ENCODE peak calls at places on chromosome 4, in nine cellular contexts. H is A673, Q is glutamatergic neuron, X is A549, R is tibial artery, O is mesothelial cell of epicardium, J is HFF-Myc, B is mucosa of descending colon, Y is kidney epithelial cell. C is an unnamed sample.

GRCh38 chr4:24285759-24286158 is 298.6 kb downstream of the DHX15 start:
- DNase-seq in H (no peak), Q (no peak), X (no peak), R (no peak), O (no peak), J (no peak), B (no peak), Y (no peak), C (no peak)

GRCh38 chr4:6942238-6942800 is 32.7 kb downstream of the TBC1D14 start:
- DNase-seq in H (peak; percentile 39), Q (no peak), X (peak; percentile 55), R (no peak), O (no peak), J (peak; percentile 71), B (no peak), Y (peak; percentile 89), C (peak; percentile 94)

GRCh38 chr4:13322681-13323101 is 161.4 kb downstream of the RAB28 start:
- DNase-seq in H (peak; percentile 27), Q (no peak), X (no peak), R (no peak), O (no peak), J (peak; percentile 70), B (no peak), Y (no peak), C (peak; percentile 88)

GRCh38 chr4:173527103-173527876 is 2.7 kb downstream of the HAND2 start:
- DNase-seq in H (no peak), Q (peak; percentile 36), X (no peak), R (no peak), O (peak; percentile 46), J (no peak), B (no peak), Y (no peak), C (no peak)

GRCh38 chr4:4914059-4914820 is 54.8 kb downstream of the MSX1 start:
- DNase-seq in H (no peak), Q (no peak), X (no peak), R (no peak), O (no peak), J (no peak), B (no peak), Y (no peak), C (no peak)

GRCh38 chr4:6372649-6373525 is 99.5 kb downstream of the PPP2R2C start:
- DNase-seq in H (peak; percentile 30), Q (no peak), X (peak; percentile 47), R (no peak), O (no peak), J (no peak), B (peak; percentile 43), Y (no peak), C (no peak)

GRCh38 chr4:112318239-112319142 is 21.3 kb downstream of the ALPK1 start:
- DNase-seq in H (no peak), Q (no peak), X (no peak), R (no peak), O (no peak), J (no peak), B (no peak), Y (no peak), C (no peak)

GRCh38 chr4:169927280-169927679 is 98.9 kb downstream of the MFAP3L start:
- DNase-seq in H (no peak), Q (no peak), X (no peak), R (no peak), O (no peak), J (no peak), B (no peak), Y (no peak), C (no peak)

GRCh38 chr4:167713756-167714155 is 378.6 kb upstream of the ANXA10 start:
- DNase-seq in H (no peak), Q (no peak), X (no peak), R (no peak), O (no peak), J (no peak), B (no peak), Y (no peak), C (no peak)

GRCh38 chr4:76354517-76355473 is 48.3 kb downstream of the STBD1 start:
- DNase-seq in H (peak; percentile 25), Q (no peak), X (no peak), R (no peak), O (no peak), J (no peak), B (peak; percentile 14), Y (no peak), C (no peak)

GRCh38 chr4:653080-653821 is 20.8 kb downstream of the ATP5ME start:
- DNase-seq in H (no peak), Q (no peak), X (no peak), R (no peak), O (no peak), J (no peak), B (no peak), Y (no peak), C (no peak)

GRCh38 chr4:156968479-156968984 is 3.1 kb downstream of the PDGFC start:
- DNase-seq in H (peak; percentile 90), Q (peak; percentile 58), X (peak; percentile 67), R (peak; percentile 73), O (peak; percentile 69), J (peak; percentile 77), B (peak; percentile 85), Y (peak; percentile 67), C (no peak)

GRCh38 chr4:98642991-98643426 is 15.4 kb downstream of the TSPAN5 start:
- DNase-seq in H (no peak), Q (no peak), X (peak; percentile 71), R (no peak), O (no peak), J (no peak), B (peak; percentile 17), Y (no peak), C (no peak)

GRCh38 chr4:30754021-30754420 is 33.9 kb downstream of the PCDH7 start:
- DNase-seq in H (peak; percentile 29), Q (no peak), X (no peak), R (no peak), O (no peak), J (no peak), B (no peak), Y (peak; percentile 12), C (no peak)

GRCh38 chr4:185634066-185634652 is 98.9 kb upstream of the PDLIM3 start:
- DNase-seq in H (peak; percentile 19), Q (no peak), X (peak; percentile 31), R (no peak), O (no peak), J (peak; percentile 21), B (peak; percentile 36), Y (no peak), C (no peak)

GRCh38 chr4:17787315-17787714 is 5.9 kb upstream of the FAM184B start:
- DNase-seq in H (no peak), Q (no peak), X (no peak), R (no peak), O (no peak), J (no peak), B (no peak), Y (peak; percentile 39), C (no peak)

GRCh38 chr4:185210102-185210981 is 944 bp downstream of the SNX25 start:
- DNase-seq in H (peak; percentile 59), Q (peak; percentile 66), X (peak; percentile 42), R (peak; percentile 54), O (peak; percentile 67), J (no peak), B (peak; percentile 58), Y (no peak), C (no peak)

GRCh38 chr4:8303081-8303480 is 33.5 kb downstream of the HTRA3 start:
- DNase-seq in H (no peak), Q (no peak), X (no peak), R (peak; percentile 16), O (no peak), J (no peak), B (no peak), Y (no peak), C (no peak)

GRCh38 chr4:99352602-99353580 is at the start of gene ADH1C:
- DNase-seq in H (no peak), Q (no peak), X (no peak), R (no peak), O (no peak), J (no peak), B (peak; percentile 80), Y (no peak), C (no peak)

GRCh38 chr4:25704516-25704915 is 48.9 kb downstream of the SLC34A2 start:
- DNase-seq in H (peak; percentile 30), Q (no peak), X (no peak), R (no peak), O (no peak), J (no peak), B (peak; percentile 6), Y (no peak), C (no peak)

GRCh38 chr4:25697516-25697915 is 41.9 kb downstream of the SLC34A2 start:
- DNase-seq in H (no peak), Q (no peak), X (no peak), R (no peak), O (no peak), J (no peak), B (no peak), Y (no peak), C (no peak)

GRCh38 chr4:25703731-25704388 is 48.2 kb downstream of the SLC34A2 start:
- DNase-seq in H (no peak), Q (no peak), X (no peak), R (no peak), O (no peak), J (no peak), B (no peak), Y (peak; percentile 43), C (no peak)

DNA sequence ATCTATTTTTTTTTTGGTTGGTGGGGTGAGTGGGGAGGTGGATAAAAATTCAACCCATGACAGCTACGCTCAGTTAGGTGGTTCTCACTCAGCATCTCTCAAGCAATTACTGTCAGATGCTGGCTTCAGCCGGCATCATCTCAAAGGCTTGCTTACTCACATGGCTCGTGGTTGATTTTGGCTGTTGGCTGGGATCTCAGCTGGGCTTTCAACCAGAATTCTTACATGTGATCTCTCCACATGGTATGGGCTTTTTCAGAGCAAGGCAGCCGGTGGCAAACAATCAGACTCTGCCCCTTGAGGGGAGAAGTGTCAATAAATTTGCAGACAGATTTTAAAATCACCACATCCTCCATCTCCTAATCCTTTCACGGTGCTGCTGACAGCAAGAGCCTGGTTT is 47.2 kb downstream of the SLC34A2 start:
- DNase-seq in H (peak; percentile 12), Q (no peak), X (no peak), R (peak; percentile 29), O (no peak), J (peak; percentile 11), B (no peak), Y (peak; percentile 54), C (no peak)
- TF ChIP-seq CTCF in H (no peak), Q (no peak), X (no peak), R (no peak), O (no peak), J (no peak), B (no peak), Y (peak; percentile 5), C (no peak)

GRCh38 chr4:54784188-54784671 is 126.5 kb downstream of the KIT start:
- DNase-seq in H (no peak), Q (peak; percentile 50), X (no peak), R (peak; percentile 95), O (peak; percentile 42), J (peak; percentile 89), B (peak; percentile 73), Y (no peak), C (peak; percentile 95)
- TF ChIP-seq CTCF in H (no peak), Q (no peak), X (no peak), R (no peak), O (no peak), J (no peak), B (no peak), Y (no peak), C (no peak)

GRCh38 chr4:107379054-107379869 is 340.8 kb downstream of the PAPSS1 start:
- DNase-seq in H (peak; percentile 81), Q (no peak), X (no peak), R (no peak), O (no peak), J (peak; percentile 52), B (no peak), Y (peak; percentile 4), C (no peak)
- TF ChIP-seq CTCF in H (peak; percentile 58), Q (no peak), X (no peak), R (no peak), O (no peak), J (no peak), B (no peak), Y (no peak), C (no peak)

GRCh38 chr4:83591730-83592129 is 55.8 kb downstream of the GPAT3 start:
- DNase-seq in H (no peak), Q (no peak), X (no peak), R (no peak), O (no peak), J (no peak), B (no peak), Y (no peak), C (no peak)
- TF ChIP-seq CTCF in H (no peak), Q (no peak), X (no peak), R (no peak), O (no peak), J (no peak), B (no peak), Y (no peak), C (no peak)

C was measured in BJ.